ENCODE peak calls at places on chromosomes 13 and 19, in nine cellular contexts. One of them, this sample, is unnamed.

GRCh38 chr19:55454787-55455243 is 6.6 kb downstream of the ISOC2 start:
- DNase-seq in body of pancreas: no peak
- DNase-seq in thoracic aorta: no peak
- DNase-seq in HAP-1: peak; percentile 71
- DNase-seq in SK-N-SH: peak; percentile 73
- DNase-seq in HCT116: no peak
- DNase-seq in tibial nerve: no peak
- DNase-seq in GM23338: peak; percentile 85
- DNase-seq in IMR-90: peak; percentile 22
- DNase-seq in this sample: peak; percentile 56

GRCh38 chr13:111893071-111893606 is 173.8 kb upstream of the SOX1 start:
- DNase-seq in SK-N-SH: no peak
- DNase-seq in GM23338: peak; percentile 84
- DNase-seq in HCT116: no peak
- DNase-seq in body of pancreas: no peak
- DNase-seq in thoracic aorta: no peak
- DNase-seq in HAP-1: peak; percentile 15
- DNase-seq in IMR-90: no peak
- DNase-seq in tibial nerve: no peak
- DNase-seq in this sample: no peak

GRCh38 chr13:71320452-71320851 is 546.6 kb downstream of the DACH1 start:
- DNase-seq in GM23338: peak; percentile 64
- DNase-seq in body of pancreas: no peak
- DNase-seq in HAP-1: peak; percentile 43
- DNase-seq in SK-N-SH: no peak
- DNase-seq in IMR-90: peak; percentile 41
- DNase-seq in HCT116: no peak
- DNase-seq in tibial nerve: no peak
- DNase-seq in thoracic aorta: no peak
- DNase-seq in this sample: no peak

GRCh38 chr19:2540646-2541454 is 64.9 kb downstream of the GADD45B start:
- DNase-seq in IMR-90: peak; percentile 97
- DNase-seq in SK-N-SH: no peak
- DNase-seq in HCT116: peak; percentile 90
- DNase-seq in HAP-1: peak; percentile 92
- DNase-seq in body of pancreas: peak; percentile 80
- DNase-seq in thoracic aorta: peak; percentile 75
- DNase-seq in GM23338: peak; percentile 99
- DNase-seq in tibial nerve: peak; percentile 73
- DNase-seq in this sample: peak; percentile 74

GRCh38 chr19:31962565-31962996 is 382.8 kb upstream of the ZNF507 start:
- DNase-seq in thoracic aorta: no peak
- DNase-seq in HAP-1: no peak
- DNase-seq in SK-N-SH: no peak
- DNase-seq in tibial nerve: no peak
- DNase-seq in body of pancreas: no peak
- DNase-seq in GM23338: no peak
- DNase-seq in IMR-90: no peak
- DNase-seq in HCT116: no peak
- DNase-seq in this sample: no peak

GRCh38 chr19:4581381-4582111 is 22.1 kb upstream of the SEMA6B start:
- DNase-seq in tibial nerve: no peak
- DNase-seq in thoracic aorta: no peak
- DNase-seq in body of pancreas: no peak
- DNase-seq in IMR-90: no peak
- DNase-seq in HCT116: no peak
- DNase-seq in HAP-1: peak; percentile 77
- DNase-seq in GM23338: peak; percentile 72
- DNase-seq in SK-N-SH: peak; percentile 94
- DNase-seq in this sample: no peak

GRCh38 chr19:50315773-50316448 is 13.3 kb downstream of the KCNC3 start:
- DNase-seq in IMR-90: no peak
- DNase-seq in HAP-1: no peak
- DNase-seq in HCT116: no peak
- DNase-seq in tibial nerve: no peak
- DNase-seq in SK-N-SH: peak; percentile 84
- DNase-seq in thoracic aorta: no peak
- DNase-seq in body of pancreas: no peak
- DNase-seq in GM23338: peak; percentile 86
- DNase-seq in this sample: peak; percentile 23

GRCh38 chr19:55075366-55075998 is at the start of gene EPS8L1:
- DNase-seq in SK-N-SH: no peak
- DNase-seq in GM23338: peak; percentile 95
- DNase-seq in thoracic aorta: no peak
- DNase-seq in HAP-1: no peak
- DNase-seq in tibial nerve: no peak
- DNase-seq in body of pancreas: peak; percentile 64
- DNase-seq in HCT116: no peak
- DNase-seq in IMR-90: no peak
- DNase-seq in this sample: peak; percentile 86

GRCh38 chr19:37361994-37362393 is 8.9 kb upstream of the ZNF527 start:
- DNase-seq in HAP-1: no peak
- DNase-seq in IMR-90: peak; percentile 67
- DNase-seq in GM23338: no peak
- DNase-seq in tibial nerve: no peak
- DNase-seq in HCT116: no peak
- DNase-seq in body of pancreas: no peak
- DNase-seq in SK-N-SH: no peak
- DNase-seq in thoracic aorta: no peak
- DNase-seq in this sample: no peak

DNA sequence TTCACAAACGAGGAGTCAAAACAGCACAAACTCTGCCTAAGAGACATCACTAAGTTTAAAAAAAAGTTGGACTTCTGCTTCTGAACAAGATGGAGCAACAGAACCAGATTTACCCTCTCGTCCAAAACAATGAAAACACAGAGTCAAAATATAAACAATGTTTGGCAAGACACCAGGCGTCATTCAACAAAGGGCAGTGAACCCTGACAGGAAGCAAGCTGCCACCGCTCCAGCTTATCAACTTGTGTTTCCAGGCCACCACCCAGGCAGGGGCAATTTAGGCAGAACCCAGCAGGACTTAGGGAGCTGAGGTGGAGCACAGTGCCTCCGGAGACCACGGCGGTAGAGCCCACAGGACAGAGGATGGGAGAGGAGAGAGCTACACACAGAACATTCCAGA is 8.6 kb upstream of the NAPA start:
- DNase-seq in IMR-90: no peak
- DNase-seq in HAP-1: no peak
- DNase-seq in SK-N-SH: no peak
- DNase-seq in tibial nerve: no peak
- DNase-seq in thoracic aorta: no peak
- DNase-seq in HCT116: no peak
- DNase-seq in body of pancreas: no peak
- DNase-seq in GM23338: no peak
- DNase-seq in this sample: peak; percentile 59
- H3K4me3 ChIP-seq in IMR-90: no peak overlapping the region
- H3K4me3 ChIP-seq in HAP-1: no peak overlapping the region
- H3K4me3 ChIP-seq in SK-N-SH: no peak overlapping the region
- H3K4me3 ChIP-seq in tibial nerve: no peak overlapping the region
- H3K4me3 ChIP-seq in thoracic aorta: no peak overlapping the region
- H3K4me3 ChIP-seq in HCT116: no peak overlapping the region
- H3K4me3 ChIP-seq in body of pancreas: no peak overlapping the region
- H3K4me3 ChIP-seq in GM23338: no peak overlapping the region
- H3K4me3 ChIP-seq in this sample: no peak overlapping the region

GRCh38 chr13:106530209-106530906 is 5.1 kb downstream of the EFNB2 start:
- DNase-seq in tibial nerve: no peak
- DNase-seq in body of pancreas: no peak
- DNase-seq in HAP-1: peak; percentile 40
- DNase-seq in IMR-90: no peak
- DNase-seq in thoracic aorta: no peak
- DNase-seq in HCT116: no peak
- DNase-seq in GM23338: peak; percentile 49
- DNase-seq in SK-N-SH: no peak
- DNase-seq in this sample: no peak

GRCh38 chr13:106529415-106530208 is 5.8 kb downstream of the EFNB2 start:
- DNase-seq in HCT116: no peak
- DNase-seq in thoracic aorta: no peak
- DNase-seq in SK-N-SH: peak; percentile 13
- DNase-seq in tibial nerve: no peak
- DNase-seq in GM23338: no peak
- DNase-seq in HAP-1: peak; percentile 84
- DNase-seq in IMR-90: no peak
- DNase-seq in body of pancreas: no peak
- DNase-seq in this sample: no peak

GRCh38 chr13:106527806-106528205 is 7.7 kb downstream of the EFNB2 start:
- DNase-seq in GM23338: no peak
- DNase-seq in body of pancreas: no peak
- DNase-seq in SK-N-SH: no peak
- DNase-seq in tibial nerve: no peak
- DNase-seq in HAP-1: peak; percentile 63
- DNase-seq in thoracic aorta: no peak
- DNase-seq in HCT116: no peak
- DNase-seq in IMR-90: no peak
- DNase-seq in this sample: no peak

GRCh38 chr13:106526748-106527488 is 8.5 kb downstream of the EFNB2 start:
- DNase-seq in body of pancreas: no peak
- DNase-seq in HAP-1: no peak
- DNase-seq in IMR-90: no peak
- DNase-seq in thoracic aorta: no peak
- DNase-seq in GM23338: peak; percentile 70
- DNase-seq in HCT116: no peak
- DNase-seq in SK-N-SH: no peak
- DNase-seq in tibial nerve: no peak
- DNase-seq in this sample: no peak

DNA sequence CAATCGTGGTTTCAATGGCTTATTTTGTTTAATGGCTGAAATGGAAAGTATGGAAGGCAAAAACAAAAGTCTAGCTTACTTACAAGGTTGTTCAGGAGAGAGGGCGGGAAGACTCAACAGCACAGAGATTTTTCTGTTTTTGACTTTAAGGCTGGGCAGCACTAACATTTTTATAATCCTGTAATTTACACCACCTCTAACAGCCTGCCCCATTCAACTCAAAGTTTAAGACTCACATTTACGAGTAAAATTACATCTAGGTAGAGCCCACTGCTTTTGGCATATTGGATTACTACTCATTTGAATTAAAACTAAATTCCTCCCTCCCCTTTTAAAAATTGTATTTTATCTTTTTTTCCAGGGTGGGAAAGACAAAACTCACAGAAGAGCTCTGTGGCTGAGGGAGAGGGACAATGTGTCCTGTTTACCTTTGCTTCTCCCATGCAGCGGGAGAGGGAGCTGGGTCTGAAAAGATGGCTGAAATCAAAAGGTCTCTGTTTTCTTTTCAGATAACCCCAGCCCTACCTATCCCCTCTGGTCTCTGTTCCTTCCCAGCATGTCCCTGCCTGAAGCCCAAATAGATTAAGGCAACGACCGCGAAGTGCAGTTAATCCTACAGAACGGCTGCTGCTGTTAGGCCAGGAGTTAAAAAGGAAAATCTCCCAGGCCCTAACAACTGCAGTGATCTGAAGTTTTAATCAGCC is 6.6 kb downstream of the EFNB2 start:
- DNase-seq in HAP-1: peak; percentile 51
- DNase-seq in tibial nerve: no peak
- DNase-seq in IMR-90: no peak
- DNase-seq in HCT116: no peak
- DNase-seq in thoracic aorta: no peak
- DNase-seq in GM23338: no peak
- DNase-seq in body of pancreas: no peak
- DNase-seq in SK-N-SH: no peak
- DNase-seq in this sample: no peak
- H3K36me3 ChIP-seq in HAP-1: no peaks in the 10 kb centered on the region
- H3K36me3 ChIP-seq in tibial nerve: no peaks in the 10 kb centered on the region
- H3K36me3 ChIP-seq in IMR-90: no peaks in the 10 kb centered on the region
- H3K36me3 ChIP-seq in HCT116: no peaks in the 10 kb centered on the region
- H3K36me3 ChIP-seq in thoracic aorta: no peaks in the 10 kb centered on the region
- H3K36me3 ChIP-seq in GM23338: no peaks in the 10 kb centered on the region
- H3K36me3 ChIP-seq in body of pancreas: no peaks in the 10 kb centered on the region
- H3K36me3 ChIP-seq in SK-N-SH: no peaks in the 10 kb centered on the region
- H3K36me3 ChIP-seq in this sample: no peaks in the 10 kb centered on the region

GRCh38 chr13:113423225-113424170 is 29.8 kb downstream of the ADPRHL1 start:
- DNase-seq in body of pancreas: no peak
- DNase-seq in GM23338: no peak
- DNase-seq in HCT116: no peak
- DNase-seq in tibial nerve: no peak
- DNase-seq in thoracic aorta: no peak
- DNase-seq in SK-N-SH: no peak
- DNase-seq in IMR-90: no peak
- DNase-seq in HAP-1: no peak
- DNase-seq in this sample: no peak

GRCh38 chr13:113419531-113420183 is 33.6 kb downstream of the ADPRHL1 start:
- DNase-seq in GM23338: no peak
- DNase-seq in tibial nerve: no peak
- DNase-seq in HCT116: no peak
- DNase-seq in IMR-90: no peak
- DNase-seq in thoracic aorta: no peak
- DNase-seq in SK-N-SH: no peak
- DNase-seq in HAP-1: no peak
- DNase-seq in body of pancreas: no peak
- DNase-seq in this sample: no peak

GRCh38 chr13:113420833-113421600 is 32.3 kb downstream of the ADPRHL1 start:
- DNase-seq in IMR-90: no peak
- DNase-seq in tibial nerve: no peak
- DNase-seq in GM23338: no peak
- DNase-seq in HCT116: no peak
- DNase-seq in HAP-1: no peak
- DNase-seq in body of pancreas: no peak
- DNase-seq in SK-N-SH: peak; percentile 78
- DNase-seq in thoracic aorta: no peak
- DNase-seq in this sample: no peak

GRCh38 chr13:113422790-113423189 is 30.5 kb downstream of the ADPRHL1 start:
- DNase-seq in tibial nerve: no peak
- DNase-seq in GM23338: no peak
- DNase-seq in SK-N-SH: no peak
- DNase-seq in HAP-1: no peak
- DNase-seq in thoracic aorta: no peak
- DNase-seq in IMR-90: no peak
- DNase-seq in HCT116: no peak
- DNase-seq in body of pancreas: no peak
- DNase-seq in this sample: no peak

DNA sequence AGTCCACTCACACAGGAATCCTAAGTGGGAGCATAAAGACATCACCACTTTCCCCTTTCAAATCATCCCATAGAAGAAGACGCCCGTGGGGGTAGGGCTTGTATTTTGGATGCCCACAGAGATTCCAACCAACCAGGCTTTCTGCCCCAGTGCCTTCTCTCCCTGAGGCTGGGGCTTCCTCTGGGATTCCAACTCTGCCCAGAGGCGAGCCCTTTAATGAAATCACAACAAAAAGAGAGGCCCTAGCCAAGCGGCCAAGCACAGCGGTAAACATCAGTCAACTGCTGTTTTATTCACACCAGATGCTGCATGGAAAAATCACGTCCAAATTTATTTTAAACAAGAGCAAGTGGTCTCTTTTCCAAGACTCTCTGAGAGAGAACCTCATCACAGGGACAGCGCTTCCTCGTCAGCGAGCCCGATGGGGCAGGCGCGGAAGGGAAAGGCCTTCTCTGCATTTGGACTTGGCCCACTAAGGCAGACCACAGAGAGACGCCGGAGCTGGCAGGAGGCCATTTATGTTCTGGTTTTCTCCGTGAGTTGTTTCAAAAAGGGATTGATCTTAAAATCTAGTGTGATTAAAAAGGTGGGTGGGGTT is 31.5 kb downstream of the ADPRHL1 start:
- DNase-seq in GM23338: no peak
- DNase-seq in tibial nerve: no peak
- DNase-seq in thoracic aorta: no peak
- DNase-seq in HCT116: no peak
- DNase-seq in SK-N-SH: peak; percentile 73
- DNase-seq in IMR-90: peak; percentile 24
- DNase-seq in HAP-1: no peak
- DNase-seq in body of pancreas: no peak
- DNase-seq in this sample: no peak
- H3K4me3 ChIP-seq in GM23338: no peak overlapping the region
- H3K4me3 ChIP-seq in tibial nerve: no peak overlapping the region
- H3K4me3 ChIP-seq in thoracic aorta: peak overlapping the region; percentile 33
- H3K4me3 ChIP-seq in HCT116: no peak overlapping the region
- H3K4me3 ChIP-seq in SK-N-SH: no peak overlapping the region
- H3K4me3 ChIP-seq in IMR-90: no peak overlapping the region
- H3K4me3 ChIP-seq in HAP-1: no peak overlapping the region
- H3K4me3 ChIP-seq in body of pancreas: no peak overlapping the region
- H3K4me3 ChIP-seq in this sample: no peak overlapping the region

GRCh38 chr13:45873491-45874360 is 22.2 kb upstream of the SIAH3 start:
- DNase-seq in SK-N-SH: no peak
- DNase-seq in GM23338: peak; percentile 61
- DNase-seq in body of pancreas: no peak
- DNase-seq in tibial nerve: no peak
- DNase-seq in IMR-90: no peak
- DNase-seq in thoracic aorta: no peak
- DNase-seq in HAP-1: peak; percentile 87
- DNase-seq in HCT116: peak; percentile 50
- DNase-seq in this sample: no peak
- H3K36me3 ChIP-seq in SK-N-SH: no peaks in the 10 kb centered on the region
- H3K36me3 ChIP-seq in GM23338: no peaks in the 10 kb centered on the region
- H3K36me3 ChIP-seq in body of pancreas: no peaks in the 10 kb centered on the region
- H3K36me3 ChIP-seq in tibial nerve: no peaks in the 10 kb centered on the region
- H3K36me3 ChIP-seq in IMR-90: no peaks in the 10 kb centered on the region
- H3K36me3 ChIP-seq in thoracic aorta: no peaks in the 10 kb centered on the region
- H3K36me3 ChIP-seq in HAP-1: no peaks in the 10 kb centered on the region
- H3K36me3 ChIP-seq in HCT116: no peaks in the 10 kb centered on the region
- H3K36me3 ChIP-seq in this sample: no peaks in the 10 kb centered on the region